ENCODE peak calls at places on chromosomes 2 and 18, in nine cellular contexts. J is psoas muscle, H is pancreas, P is AG04449, D is K562, L is neural progenitor cell, K is SK-N-SH, C is PC-9, G is endodermal cell. E is an unnamed sample.

GRCh38 chr18:9615973-9616559 is 1.7 kb upstream of the PPP4R1 start:
- DNase-seq in J (no peak), H (no peak), P (no peak), D (peak; percentile 63), L (no peak), K (no peak), C (peak; percentile 46), G (no peak), E (no peak)

GRCh38 chr2:15768142-15769088 is 171.9 kb upstream of the MYCN start:
- DNase-seq in J (no peak), H (no peak), P (no peak), D (no peak), L (peak; percentile 42), K (no peak), C (no peak), G (no peak), E (no peak)

GRCh38 chr2:212897296-212897695 is 254.1 kb downstream of the IKZF2 start:
- DNase-seq in J (no peak), H (no peak), P (peak; percentile 51), D (no peak), L (no peak), K (no peak), C (no peak), G (no peak), E (no peak)

GRCh38 chr2:16774980-16775963 is 109.6 kb upstream of the CYRIA start:
- DNase-seq in J (no peak), H (no peak), P (no peak), D (peak; percentile 28), L (peak; percentile 69), K (peak; percentile 60), C (peak; percentile 41), G (peak; percentile 80), E (no peak)

GRCh38 chr2:99448556-99448955 is 41.3 kb downstream of the REV1 start:
- DNase-seq in J (no peak), H (no peak), P (no peak), D (no peak), L (no peak), K (no peak), C (no peak), G (no peak), E (no peak)

GRCh38 chr2:221103930-221104329 is 468.2 kb downstream of the EPHA4 start:
- DNase-seq in J (no peak), H (no peak), P (no peak), D (no peak), L (no peak), K (no peak), C (no peak), G (no peak), E (no peak)

GRCh38 chr2:113228351-113228750 is 50.4 kb downstream of the PAX8 start:
- DNase-seq in J (no peak), H (no peak), P (no peak), D (no peak), L (no peak), K (no peak), C (no peak), G (no peak), E (no peak)

GRCh38 chr2:218081063-218081462 is 12.0 kb downstream of the RUFY4 start:
- DNase-seq in J (no peak), H (no peak), P (no peak), D (no peak), L (no peak), K (no peak), C (no peak), G (no peak), E (no peak)

GRCh38 chr2:151299940-151300539 is 10.6 kb upstream of the NMI start:
- DNase-seq in J (no peak), H (no peak), P (no peak), D (no peak), L (no peak), K (no peak), C (no peak), G (no peak), E (no peak)

GRCh38 chr2:65436825-65437221 is 4.4 kb upstream of the SPRED2 start:
- DNase-seq in J (no peak), H (no peak), P (no peak), D (peak; percentile 66), L (peak; percentile 65), K (peak; percentile 42), C (peak; percentile 87), G (no peak), E (no peak)

GRCh38 chr18:22110482-22110924 is 58.9 kb upstream of the GATA6 start:
- DNase-seq in J (no peak), H (no peak), P (no peak), D (peak; percentile 88), L (peak; percentile 67), K (no peak), C (peak; percentile 34), G (peak; percentile 87), E (no peak)

GRCh38 chr18:48983793-48984437 is 33.1 kb upstream of the SMAD7 start:
- DNase-seq in J (no peak), H (no peak), P (no peak), D (peak; percentile 55), L (no peak), K (no peak), C (peak; percentile 38), G (peak; percentile 55), E (no peak)

GRCh38 chr2:20092226-20092900 is 40.9 kb upstream of the LAPTM4A start:
- DNase-seq in J (no peak), H (no peak), P (no peak), D (no peak), L (no peak), K (no peak), C (no peak), G (no peak), E (no peak)

GRCh38 chr2:20092901-20093235 is 41.4 kb upstream of the LAPTM4A start:
- DNase-seq in J (no peak), H (no peak), P (no peak), D (no peak), L (no peak), K (no peak), C (no peak), G (no peak), E (no peak)

GRCh38 chr2:20093263-20094141 is 42.1 kb upstream of the LAPTM4A start:
- DNase-seq in J (peak; percentile 75), H (peak; percentile 65), P (peak; percentile 14), D (peak; percentile 61), L (peak; percentile 81), K (peak; percentile 88), C (peak; percentile 60), G (peak; percentile 91), E (peak; percentile 66)

GRCh38 chr2:20089715-20090464 is 38.5 kb upstream of the LAPTM4A start:
- DNase-seq in J (no peak), H (no peak), P (no peak), D (no peak), L (no peak), K (no peak), C (no peak), G (no peak), E (no peak)

GRCh38 chr2:20091305-20091991 is 40.0 kb upstream of the LAPTM4A start:
- DNase-seq in J (peak; percentile 92), H (no peak), P (peak; percentile 85), D (peak; percentile 57), L (no peak), K (no peak), C (no peak), G (no peak), E (peak; percentile 66)
- H3K4me3 ChIP-seq in J (no peak overlapping the region), H (no peak overlapping the region), P (no peak overlapping the region), D (no peak overlapping the region), L (no peak overlapping the region), K (no peak overlapping the region), C (no peak overlapping the region), G (no peak overlapping the region), E (no peak overlapping the region)

GRCh38 chr18:12694032-12694431 is 8.5 kb downstream of the CEP76 start:
- DNase-seq in J (no peak), H (no peak), P (no peak), D (no peak), L (no peak), K (no peak), C (peak; percentile 35), G (no peak), E (no peak)
- TF ChIP-seq CTCF in J (no peak), H (no peak), P (no peak), D (no peak), L (no peak), K (no peak), C (no peak), G (no peak), E (no peak)

GRCh38 chr2:230829293-230829692 is 35.4 kb upstream of the ITM2C start:
- DNase-seq in J (no peak), H (no peak), P (no peak), D (no peak), L (no peak), K (no peak), C (no peak), G (no peak), E (no peak)

GRCh38 chr2:230830428-230830827 is 34.3 kb upstream of the ITM2C start:
- DNase-seq in J (no peak), H (no peak), P (no peak), D (no peak), L (no peak), K (no peak), C (no peak), G (no peak), E (no peak)

GRCh38 chr2:230829959-230830358 is 34.8 kb upstream of the ITM2C start:
- DNase-seq in J (no peak), H (no peak), P (no peak), D (no peak), L (no peak), K (no peak), C (no peak), G (no peak), E (no peak)

GRCh38 chr2:230827774-230828271 is 36.9 kb upstream of the ITM2C start:
- DNase-seq in J (no peak), H (no peak), P (no peak), D (no peak), L (no peak), K (no peak), C (no peak), G (no peak), E (no peak)

GRCh38 chr2:230828272-230828961 is 36.3 kb upstream of the ITM2C start:
- DNase-seq in J (peak; percentile 72), H (no peak), P (no peak), D (no peak), L (no peak), K (no peak), C (no peak), G (peak; percentile 55), E (no peak)
- H3K4me3 ChIP-seq in J (peak overlapping the region; percentile 51), H (no peak overlapping the region), P (peak overlapping the region; percentile 8), D (no peak overlapping the region), L (no peak overlapping the region), K (no peak overlapping the region), C (no peak overlapping the region), G (no peak overlapping the region), E (no peak overlapping the region)

DNA sequence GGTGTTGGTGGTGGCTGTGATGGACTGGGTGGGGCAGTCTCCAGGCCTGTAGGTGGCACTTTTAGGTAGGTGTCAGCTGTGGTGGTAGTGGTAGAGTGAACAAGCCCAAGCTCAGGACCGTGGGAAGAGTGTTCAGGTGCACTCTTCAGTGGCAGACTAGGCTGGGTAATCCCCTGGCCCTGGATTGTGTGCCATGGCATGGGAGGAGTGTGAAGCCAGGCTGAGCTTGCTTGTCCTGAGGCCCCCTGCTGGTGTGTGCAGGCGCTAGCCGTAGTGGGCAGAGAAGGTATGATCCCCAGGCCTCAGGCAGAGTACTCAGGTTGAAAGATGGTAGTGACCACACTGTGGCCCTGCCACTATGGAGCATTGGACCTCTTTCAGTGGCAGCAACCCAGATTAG is 850.3 kb downstream of the DSC3 start:
- DNase-seq in J (no peak), H (no peak), P (no peak), D (no peak), L (peak; percentile 16), K (no peak), C (no peak), G (peak; percentile 58), E (no peak)
- TF ChIP-seq CTCF in J (no peak), H (no peak), P (no peak), D (no peak), L (peak; percentile 21), K (peak; percentile 12), C (no peak), G (peak; percentile 59), E (no peak)